ENCODE peak calls at places on chromosomes 4 and X, in six cellular contexts. R is spleen, C is A549, E is IMR-90, I is K562, L is transverse colon. W is an unnamed sample.

GRCh38 chr4:125420499-125420898 is 105.7 kb downstream of the FAT4 start:
- DNase-seq in R (no peak), C (no peak), E (no peak), I (no peak), L (no peak), W (no peak)

GRCh38 chrX:106619797-106620196 is 8.0 kb downstream of the RADX start:
- DNase-seq in R (no peak), C (peak; percentile 4), E (peak; percentile 11), I (no peak), L (no peak), W (no peak)

GRCh38 chr4:40033603-40034002 is 23.0 kb upstream of the N4BP2 start:
- DNase-seq in R (no peak), C (no peak), E (no peak), I (no peak), L (no peak), W (no peak)

GRCh38 chr4:3177905-3178304 is 71.1 kb upstream of the MSANTD1 start:
- DNase-seq in R (no peak), C (no peak), E (no peak), I (no peak), L (no peak), W (no peak)

GRCh38 chr4:1105662-1106061 is 7.7 kb downstream of the RNF212 start:
- DNase-seq in R (no peak), C (no peak), E (no peak), I (no peak), L (no peak), W (no peak)

GRCh38 chrX:13005671-13006473 is 31.0 kb downstream of the TMSB4X start:
- DNase-seq in R (no peak), C (no peak), E (peak; percentile 70), I (no peak), L (no peak), W (no peak)

GRCh38 chr4:163167333-163167626 is 590 bp upstream of the NAF1 start:
- DNase-seq in R (no peak), C (peak; percentile 34), E (peak; percentile 23), I (no peak), L (no peak), W (no peak)

GRCh38 chr4:6198278-6198677 is 2.1 kb downstream of the JAKMIP1 start:
- DNase-seq in R (peak; percentile 73), C (no peak), E (no peak), I (no peak), L (no peak), W (no peak)

GRCh38 chrX:150897371-150898319 is 823 bp downstream of the CD99L2 start:
- DNase-seq in R (peak; percentile 85), C (peak; percentile 28), E (no peak), I (no peak), L (peak; percentile 35), W (no peak)

GRCh38 chr4:24089831-24090531 is 200.1 kb upstream of the PPARGC1A start:
- DNase-seq in R (no peak), C (no peak), E (peak; percentile 90), I (no peak), L (no peak), W (no peak)

GRCh38 chr4:169407217-169407845 is 136.6 kb upstream of the SH3RF1 start:
- DNase-seq in R (no peak), C (no peak), E (peak; percentile 66), I (no peak), L (no peak), W (no peak)

GRCh38 chrX:132443736-132444135 is 45.1 kb downstream of the MBNL3 start:
- DNase-seq in R (no peak), C (no peak), E (no peak), I (no peak), L (no peak), W (no peak)

GRCh38 chr4:117164338-117164737 is 79.0 kb upstream of the TRAM1L1 start:
- DNase-seq in R (no peak), C (peak; percentile 2), E (no peak), I (no peak), L (no peak), W (no peak)

GRCh38 chrX:63686878-63687714 is 97.9 kb downstream of the ARHGEF9 start:
- DNase-seq in R (no peak), C (peak; percentile 30), E (peak; percentile 45), I (peak; percentile 26), L (no peak), W (no peak)

GRCh38 chrX:50072110-50072509 is 128.7 kb downstream of the AKAP4 start:
- DNase-seq in R (no peak), C (no peak), E (no peak), I (no peak), L (no peak), W (no peak)

GRCh38 chrX:86033385-86033784 is 14.0 kb downstream of the CHM start:
- DNase-seq in R (no peak), C (no peak), E (no peak), I (no peak), L (no peak), W (no peak)

GRCh38 chr4:182878633-182879495 is 38.3 kb downstream of the DCTD start:
- DNase-seq in R (peak; percentile 62), C (no peak), E (no peak), I (no peak), L (no peak), W (no peak)

GRCh38 chrX:1392376-1393130 is 640 bp upstream of the SLC25A6 start:
- DNase-seq in R (no peak), C (peak; percentile 83), E (peak; percentile 52), I (peak; percentile 48), L (peak; percentile 78), W (no peak)

GRCh38 chr4:83054928-83055327 is 19.9 kb downstream of the COPS4 start:
- DNase-seq in R (no peak), C (peak; percentile 27), E (peak; percentile 15), I (no peak), L (no peak), W (no peak)

GRCh38 chr4:72006576-72006975 is 25.2 kb upstream of the NPFFR2 start:
- DNase-seq in R (no peak), C (no peak), E (peak; percentile 56), I (no peak), L (no peak), W (no peak)

GRCh38 chr4:86999244-86999643 is 64.4 kb downstream of the AFF1 start:
- DNase-seq in R (no peak), C (no peak), E (no peak), I (no peak), L (no peak), W (no peak)

GRCh38 chr4:187224560-187224959 is 500.9 kb upstream of the FAT1 start:
- DNase-seq in R (no peak), C (no peak), E (no peak), I (no peak), L (no peak), W (no peak)

GRCh38 chr4:185695743-185696142 is 116.3 kb downstream of the SORBS2 start:
- DNase-seq in R (no peak), C (no peak), E (no peak), I (no peak), L (no peak), W (no peak)

GRCh38 chr4:152657657-152658056 is 22.1 kb downstream of the TMEM154 start:
- DNase-seq in R (no peak), C (no peak), E (no peak), I (no peak), L (no peak), W (no peak)

GRCh38 chr4:66609014-66609413 is 936.3 kb downstream of the CENPC start:
- DNase-seq in R (no peak), C (no peak), E (no peak), I (no peak), L (no peak), W (no peak)

GRCh38 chr4:143489116-143489515 is 24.4 kb upstream of the SMARCA5 start:
- DNase-seq in R (no peak), C (no peak), E (peak; percentile 28), I (no peak), L (no peak), W (no peak)

GRCh38 chr4:76949293-76950051 is at the start of gene SEPTIN11:
- DNase-seq in R (peak; percentile 95), C (peak; percentile 90), E (peak; percentile 93), I (peak; percentile 90), L (peak; percentile 94), W (peak; percentile 53)
- TF ChIP-seq POLR2A in R (peak; percentile 92), C (peak; percentile 83), E (peak; percentile 98), I (peak; percentile 86), L (peak; percentile 94), W (peak; percentile 94)

GRCh38 chr4:147825451-147826287 is 93.8 kb downstream of the ARHGAP10 start:
- DNase-seq in R (no peak), C (no peak), E (no peak), I (no peak), L (peak; percentile 55), W (no peak)
- H3K27ac ChIP-seq in R (no peak overlapping the region), C (no peak overlapping the region), E (no peak overlapping the region), I (no peak overlapping the region), L (peak overlapping the region; percentile 82), W (peak overlapping the region; percentile 74)

GRCh38 chr4:68951078-68951805 is at the start of gene UGT2A3:
- DNase-seq in R (no peak), C (peak; percentile 78), E (no peak), I (no peak), L (peak; percentile 68), W (no peak)
- TF ChIP-seq POLR2A in R (no peak), C (no peak), E (no peak), I (no peak), L (peak; percentile 89), W (no peak)

GRCh38 chrX:38804481-38805293 is 3.4 kb downstream of the MID1IP1 start:
- DNase-seq in R (peak; percentile 85), C (peak; percentile 40), E (no peak), I (peak; percentile 35), L (peak; percentile 23), W (no peak)

GRCh38 chrX:38806054-38806389 is 4.8 kb downstream of the MID1IP1 start:
- DNase-seq in R (no peak), C (no peak), E (no peak), I (peak; percentile 21), L (no peak), W (no peak)

GRCh38 chrX:38807873-38808272 is 6.6 kb downstream of the MID1IP1 start:
- DNase-seq in R (no peak), C (no peak), E (no peak), I (no peak), L (no peak), W (no peak)

GRCh38 chrX:38805294-38806053 is 4.2 kb downstream of the MID1IP1 start:
- DNase-seq in R (peak; percentile 91), C (peak; percentile 77), E (peak; percentile 75), I (peak; percentile 19), L (peak; percentile 71), W (no peak)

DNA sequence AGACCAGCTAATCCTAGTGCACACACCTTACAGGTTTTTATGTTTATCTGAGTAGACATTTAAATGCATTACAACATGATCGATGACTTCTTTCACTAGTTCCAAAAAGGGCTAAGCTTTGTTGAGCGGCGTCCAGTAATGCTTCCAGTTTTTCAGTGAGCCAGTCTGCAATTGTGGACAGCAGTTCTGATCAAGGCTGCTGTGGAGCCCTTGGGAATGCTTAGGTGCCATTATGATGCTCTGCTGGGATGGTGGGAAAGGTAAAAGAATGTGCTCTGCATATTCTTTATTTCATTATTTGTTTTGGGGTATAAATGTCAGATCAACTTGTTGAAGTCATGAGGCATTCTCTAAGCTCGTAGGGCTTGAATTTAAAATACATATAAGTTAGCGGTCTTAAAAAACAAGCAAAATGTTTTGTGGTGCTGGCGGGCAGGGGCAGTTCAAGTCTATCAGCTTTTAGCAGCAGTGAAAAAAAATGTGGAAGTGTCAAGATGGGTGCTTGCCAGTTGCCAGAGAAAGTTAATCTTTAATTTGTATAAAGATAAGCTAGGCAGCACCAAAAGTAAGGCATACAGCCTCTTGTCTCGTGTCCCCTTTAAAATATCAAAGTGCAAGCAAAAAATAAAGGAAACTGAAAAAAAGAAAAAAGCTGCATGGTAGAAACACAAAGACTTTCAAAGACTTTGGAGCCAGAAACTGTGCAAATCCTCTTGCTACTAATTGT is 5.8 kb downstream of the MID1IP1 start:
- DNase-seq in R (no peak), C (no peak), E (no peak), I (no peak), L (no peak), W (no peak)
- H3K27ac ChIP-seq in R (peak overlapping the region; percentile 92), C (peak overlapping the region; percentile 100), E (peak overlapping the region; percentile 27), I (peak overlapping the region; percentile 96), L (peak overlapping the region; percentile 99), W (peak overlapping the region; percentile 91)

GRCh38 chr4:18479825-18480224 is 458.3 kb upstream of the LCORL start:
- DNase-seq in R (no peak), C (no peak), E (no peak), I (no peak), L (no peak), W (no peak)
- TF ChIP-seq POLR2A in R (no peak), C (no peak), E (no peak), I (no peak), L (no peak), W (no peak)

W was measured in esophagus squamous epithelium.